ENCODE peak calls at places on chromosomes 7 and 10, in nine cellular contexts. S is CD4-positive, alpha-beta memory T cell; H is breast epithelium; X is neuronal stem cell; F is CD8-positive, alpha-beta T cell; B is astrocyte; M is ovary; T is effector memory CD4-positive, alpha-beta T cell; D is Panc1. K is an unnamed sample. For H3K9me3, the result is how much of the 10 kb centered on the place peaks cover.

GRCh38 chr10:71684356-71685173 is 35.0 kb downstream of the C10orf105 start:
- DNase-seq in S (no peak), H (no peak), X (no peak), F (no peak), B (no peak), M (no peak), T (no peak), D (no peak), K (no peak)

GRCh38 chr10:45000138-45000763 is 472 bp upstream of the ZNF22 start:
- DNase-seq in S (no peak), H (no peak), X (no peak), F (no peak), B (peak), M (peak), T (no peak), D (no peak), K (no peak)

GRCh38 chr10:24951201-24952145 is 933 bp downstream of the PRTFDC1 start:
- DNase-seq in S (peak), H (no peak), X (no peak), F (no peak), B (no peak), M (peak), T (no peak), D (no peak), K (no peak)

GRCh38 chr10:67695555-67695954 is 440 bp downstream of the CTNNA3 start:
- DNase-seq in S (no peak), H (no peak), X (no peak), F (no peak), B (no peak), M (no peak), T (no peak), D (no peak), K (no peak)

GRCh38 chr10:122864901-122865300 is 14.5 kb downstream of the FAM24B start:
- DNase-seq in S (no peak), H (no peak), X (no peak), F (no peak), B (peak), M (no peak), T (no peak), D (no peak), K (no peak)

GRCh38 chr10:30434273-30435067 is 486 bp downstream of the MAP3K8 start:
- DNase-seq in S (peak), H (peak), X (peak), F (peak), B (peak), M (peak), T (peak), D (no peak), K (peak)

GRCh38 chr10:91691255-91691654 is 58.4 kb upstream of the PPP1R3C start:
- DNase-seq in S (no peak), H (no peak), X (no peak), F (no peak), B (no peak), M (no peak), T (no peak), D (no peak), K (no peak)

GRCh38 chr10:116848912-116849270 is 408 bp upstream of the ENO4 start:
- DNase-seq in S (no peak), H (no peak), X (no peak), F (no peak), B (no peak), M (no peak), T (no peak), D (no peak), K (no peak)

GRCh38 chr7:22821702-22822485 is 755 bp downstream of the TOMM7 start:
- DNase-seq in S (peak), H (no peak), X (no peak), F (peak), B (no peak), M (no peak), T (no peak), D (no peak), K (no peak)

GRCh38 chr10:103982639-103983038 is 15.7 kb downstream of the SLK start:
- DNase-seq in S (no peak), H (no peak), X (peak), F (no peak), B (no peak), M (no peak), T (no peak), D (no peak), K (no peak)

GRCh38 chr10:30134546-30134945 is 75.2 kb upstream of the JCAD start:
- DNase-seq in S (no peak), H (no peak), X (no peak), F (no peak), B (no peak), M (no peak), T (no peak), D (no peak), K (no peak)

GRCh38 chr10:119479048-119479394 is 63.5 kb downstream of the RGS10 start:
- DNase-seq in S (no peak), H (no peak), X (no peak), F (no peak), B (no peak), M (no peak), T (no peak), D (no peak), K (no peak)

GRCh38 chr7:74272305-74273038 is 16.7 kb upstream of the CLIP2 start:
- DNase-seq in S (no peak), H (no peak), X (no peak), F (no peak), B (peak), M (peak), T (no peak), D (no peak), K (no peak)

GRCh38 chr7:127900116-127900515 is 131.1 kb downstream of the LRRC4 start:
- DNase-seq in S (no peak), H (no peak), X (no peak), F (no peak), B (no peak), M (no peak), T (no peak), D (no peak), K (no peak)

GRCh38 chr7:105600720-105601550 is 19.6 kb upstream of the EFCAB10 start:
- DNase-seq in S (no peak), H (no peak), X (no peak), F (no peak), B (no peak), M (no peak), T (no peak), D (no peak), K (no peak)

GRCh38 chr7:66352071-66352470 is 146.9 kb downstream of the TPST1 start:
- DNase-seq in S (no peak), H (no peak), X (no peak), F (no peak), B (no peak), M (no peak), T (no peak), D (no peak), K (no peak)

GRCh38 chr10:10092581-10092980 is 925.1 kb upstream of the CELF2 start:
- DNase-seq in S (no peak), H (no peak), X (peak), F (no peak), B (peak), M (peak), T (no peak), D (no peak), K (no peak)

GRCh38 chr10:12710594-12711343 is 290.7 kb downstream of the CCDC3 start:
- DNase-seq in S (peak), H (peak), X (peak), F (peak), B (peak), M (peak), T (peak), D (no peak), K (peak)

GRCh38 chr7:149595078-149595477 is 97.5 kb upstream of the ZNF746 start:
- DNase-seq in S (no peak), H (no peak), X (no peak), F (no peak), B (no peak), M (no peak), T (no peak), D (no peak), K (no peak)

GRCh38 chr7:97342512-97342911 is 225.0 kb downstream of the SDHAF3 start:
- DNase-seq in S (no peak), H (no peak), X (no peak), F (no peak), B (no peak), M (no peak), T (no peak), D (no peak), K (no peak)

GRCh38 chr10:128180843-128181242 is 54.6 kb upstream of the MKI67 start:
- DNase-seq in S (peak), H (no peak), X (no peak), F (peak), B (no peak), M (no peak), T (peak), D (no peak), K (no peak)

GRCh38 chr7:77386165-77386824 is 29.9 kb downstream of the GSAP start:
- DNase-seq in S (no peak), H (no peak), X (no peak), F (no peak), B (peak), M (no peak), T (no peak), D (no peak), K (no peak)

GRCh38 chr7:127066974-127067373 is 185.8 kb downstream of the GRM8 start:
- DNase-seq in S (no peak), H (no peak), X (no peak), F (no peak), B (no peak), M (no peak), T (no peak), D (no peak), K (no peak)

DNA sequence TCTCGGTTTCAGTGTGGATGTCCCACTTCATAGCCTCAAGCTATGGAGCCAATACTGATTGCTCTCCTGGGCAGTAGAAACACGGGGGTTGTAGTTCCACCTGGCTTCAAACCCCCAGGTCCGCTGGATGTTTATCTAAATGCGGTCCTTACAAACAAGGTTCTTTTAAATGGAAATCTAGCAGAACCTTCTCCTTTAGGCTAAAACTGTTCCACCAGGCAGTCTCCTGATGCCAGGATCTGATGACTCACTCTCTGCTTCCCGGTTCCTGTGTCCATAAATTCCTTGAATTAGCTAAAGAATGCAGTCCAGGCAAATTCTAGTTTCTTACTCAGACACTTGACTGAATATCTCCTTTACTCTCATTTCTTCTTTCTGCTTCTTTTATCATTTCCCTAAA is 108.4 kb upstream of the FAM3C start:
- DNase-seq in S (no peak), H (no peak), X (no peak), F (no peak), B (peak), M (no peak), T (no peak), D (no peak), K (no peak)
- H3K9me3 ChIP-seq in S (under half), H (under half), X (under half), F (under half), B (under half), M (under half), T (under half), D (under half), K (under half)

GRCh38 chr7:158187055-158187770 is 400.4 kb downstream of the PTPRN2 start:
- DNase-seq in S (no peak), H (no peak), X (no peak), F (no peak), B (peak), M (no peak), T (no peak), D (no peak), K (no peak)

GRCh38 chr7:158183431-158183830 is 404.2 kb downstream of the PTPRN2 start:
- DNase-seq in S (no peak), H (no peak), X (no peak), F (no peak), B (no peak), M (no peak), T (no peak), D (no peak), K (no peak)

GRCh38 chr7:158188676-158189075 is 398.9 kb downstream of the PTPRN2 start:
- DNase-seq in S (no peak), H (no peak), X (no peak), F (no peak), B (no peak), M (no peak), T (no peak), D (no peak), K (no peak)

GRCh38 chr7:158186406-158186805 is 401.2 kb downstream of the PTPRN2 start:
- DNase-seq in S (no peak), H (no peak), X (no peak), F (no peak), B (no peak), M (no peak), T (no peak), D (no peak), K (no peak)

GRCh38 chr7:158185653-158186052 is 402.0 kb downstream of the PTPRN2 start:
- DNase-seq in S (no peak), H (no peak), X (no peak), F (no peak), B (no peak), M (no peak), T (no peak), D (no peak), K (no peak)
- H3K9me3 ChIP-seq in S (under half), H (under half), X (under half), F (under half), B (under half), M (under half), T (under half), D (under half), K (under half)

GRCh38 chr7:27248911-27249723 is 6.5 kb downstream of the EVX1 start:
- DNase-seq in S (no peak), H (no peak), X (no peak), F (no peak), B (peak), M (no peak), T (no peak), D (no peak), K (no peak)
- H3K9me3 ChIP-seq in S (under half), H (under half), X (under half), F (under half), B (under half), M (under half), T (under half), D (under half), K (under half)

DNA sequence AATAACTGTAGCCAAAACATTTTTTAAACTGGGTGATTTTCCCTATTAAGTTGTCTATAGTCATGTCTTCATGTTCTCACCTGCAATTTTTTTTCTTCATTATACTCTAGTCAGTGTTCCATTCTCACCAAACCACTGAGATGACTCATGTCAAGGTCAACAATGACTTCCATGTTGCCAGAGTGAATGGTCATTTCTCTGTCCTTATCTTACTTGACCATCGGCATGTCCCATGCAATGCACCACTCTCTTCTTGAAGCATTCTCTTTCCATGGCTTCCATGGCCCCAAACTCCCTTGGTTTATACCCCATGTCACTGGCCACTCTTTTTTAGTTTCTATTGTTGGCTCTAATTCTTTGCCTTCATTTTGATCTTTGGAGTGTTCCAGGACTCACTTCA is 173.9 kb downstream of the PPP1R17 start:
- DNase-seq in S (no peak), H (no peak), X (no peak), F (no peak), B (no peak), M (no peak), T (no peak), D (no peak), K (no peak)
- H3K9me3 ChIP-seq in S (under half), H (under half), X (under half), F (under half), B (under half), M (under half), T (under half), D (under half), K (under half)

GRCh38 chr7:55536619-55537457 is 35.5 kb downstream of the VOPP1 start:
- DNase-seq in S (no peak), H (no peak), X (no peak), F (peak), B (no peak), M (no peak), T (no peak), D (no peak), K (no peak)
- H3K9me3 ChIP-seq in S (under half), H (under half), X (under half), F (under half), B (under half), M (under half), T (under half), D (under half), K (under half)

GRCh38 chr10:905503-905902 is 26.0 kb downstream of the LARP4B start:
- DNase-seq in S (no peak), H (no peak), X (no peak), F (no peak), B (no peak), M (no peak), T (no peak), D (no peak), K (no peak)
- H3K9me3 ChIP-seq in S (under half), H (under half), X (under half), F (under half), B (under half), M (under half), T (under half), D (under half), K (under half)

DNA sequence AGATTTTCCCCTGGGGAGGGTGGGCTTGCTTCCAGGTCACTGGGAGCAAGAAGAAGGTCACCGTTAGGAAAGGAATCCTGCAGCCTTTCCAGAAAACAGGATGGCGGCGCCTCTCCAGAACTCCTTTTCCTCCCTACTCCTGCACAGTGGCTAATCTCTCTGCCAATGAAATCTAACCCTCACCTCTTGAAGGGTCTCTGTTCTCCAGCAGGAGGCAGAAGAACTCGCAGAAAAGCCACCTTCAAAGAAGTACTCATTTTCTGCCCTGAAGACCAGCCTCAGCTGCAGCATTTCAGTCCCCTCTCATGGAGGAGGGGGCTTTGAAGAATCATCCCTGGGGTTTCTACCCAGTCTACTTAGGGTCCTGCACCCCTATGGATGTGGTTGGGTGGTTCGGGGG is 626.9 kb downstream of the CALN1 start:
- DNase-seq in S (no peak), H (no peak), X (no peak), F (no peak), B (no peak), M (no peak), T (no peak), D (no peak), K (no peak)
- H3K9me3 ChIP-seq in S (under half), H (under half), X (under half), F (under half), B (under half), M (under half), T (under half), D (under half), K (under half)

GRCh38 chr10:37566336-37566735 is 291.1 kb downstream of the ZNF248 start:
- DNase-seq in S (no peak), H (no peak), X (no peak), F (no peak), B (no peak), M (no peak), T (no peak), D (no peak), K (no peak)
- H3K9me3 ChIP-seq in S (under half), H (under half), X (under half), F (under half), B (under half), M (under half), T (under half), D (under half), K (under half)

GRCh38 chr10:23438547-23439451 is at the start of gene OTUD1:
- DNase-seq in S (peak), H (peak), X (peak), F (peak), B (peak), M (peak), T (peak), D (peak), K (peak)

GRCh38 chr10:23437987-23438546 is 808 bp upstream of the OTUD1 start:
- DNase-seq in S (no peak), H (no peak), X (no peak), F (no peak), B (no peak), M (no peak), T (no peak), D (no peak), K (no peak)

GRCh38 chr10:23439452-23439919 is 611 bp downstream of the OTUD1 start:
- DNase-seq in S (no peak), H (no peak), X (peak), F (no peak), B (no peak), M (no peak), T (peak), D (no peak), K (no peak)

GRCh38 chr10:23442936-23443335 is 4.1 kb downstream of the OTUD1 start:
- DNase-seq in S (no peak), H (no peak), X (no peak), F (no peak), B (peak), M (no peak), T (no peak), D (no peak), K (no peak)

DNA sequence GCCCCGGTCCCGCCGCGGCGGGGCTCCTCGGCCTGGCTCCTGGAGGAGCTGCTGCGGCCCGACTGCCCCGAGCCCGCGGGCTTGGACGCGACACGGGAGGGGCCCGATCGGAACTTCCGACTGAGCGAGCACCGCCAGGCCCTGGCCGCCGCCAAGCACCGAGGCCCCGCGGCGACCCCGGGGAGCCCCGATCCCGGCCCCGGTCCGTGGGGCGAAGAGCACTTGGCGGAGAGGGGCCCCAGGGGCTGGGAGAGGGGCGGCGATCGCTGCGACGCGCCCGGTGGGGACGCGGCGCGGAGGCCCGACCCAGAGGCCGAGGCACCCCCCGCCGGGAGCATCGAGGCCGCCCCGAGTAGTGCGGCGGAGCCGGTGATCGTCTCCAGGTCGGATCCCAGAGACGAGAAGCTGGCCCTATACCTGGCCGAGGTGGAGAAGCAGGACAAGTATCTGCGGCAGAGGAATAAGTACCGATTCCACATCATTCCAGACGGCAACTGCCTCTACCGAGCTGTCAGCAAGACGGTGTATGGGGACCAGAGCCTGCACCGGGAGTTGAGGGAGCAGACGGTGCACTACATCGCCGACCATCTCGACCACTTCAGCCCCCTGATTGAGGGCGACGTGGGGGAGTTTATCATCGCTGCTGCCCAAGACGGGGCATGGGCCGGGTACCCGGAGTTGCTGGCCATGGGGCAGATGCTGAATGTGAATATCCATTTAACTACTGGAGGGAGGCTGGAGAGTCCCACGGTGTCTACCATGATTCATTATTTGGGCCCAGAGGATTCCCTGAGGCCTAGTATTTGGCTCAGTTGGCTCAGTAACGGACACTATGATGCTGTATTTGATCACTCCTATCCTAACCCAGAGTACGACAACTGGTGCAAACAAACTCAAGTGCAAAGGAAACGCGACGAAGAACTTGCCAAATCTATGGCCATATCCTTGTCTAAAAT is 1.3 kb downstream of the OTUD1 start:
- DNase-seq in S (peak), H (no peak), X (peak), F (peak), B (peak), M (peak), T (no peak), D (no peak), K (peak)
- H3K9me3 ChIP-seq in S (under half), H (under half), X (under half), F (under half), B (under half), M (under half), T (under half), D (under half), K (under half)

K was measured in T-helper 17 cell.